ENCODE peak calls at places on chromosomes 1 and 21, in seven cellular contexts. F is GM19239, D is left lung, V is adipocyte, I is midbrain, C is hepatic stellate cell, Y is PC-9. N is an unnamed sample.

GRCh38 chr1:180565472-180565871 is 6.7 kb downstream of the OVAAL start:
- DNase-seq in I (no peak), V (no peak), Y (no peak), D (no peak), C (no peak), F (no peak), N (no peak)

GRCh38 chr1:26832249-26832960 is 5.9 kb downstream of the ZDHHC18 start:
- DNase-seq in C (no peak), Y (no peak), I (no peak), D (no peak), V (no peak), F (no peak), N (no peak)

GRCh38 chr1:15408890-15409399 is 743 bp upstream of the EFHD2 start:
- DNase-seq in D (no peak), F (no peak), C (no peak), Y (no peak), V (no peak), I (no peak), N (peak; percentile 38)

GRCh38 chr1:200233393-200233792 is 176.4 kb downstream of the ZNF281 start:
- DNase-seq in C (no peak), V (peak; percentile 72), D (no peak), Y (no peak), F (no peak), I (no peak), N (no peak)

GRCh38 chr1:3013371-3014038 is 7.8 kb upstream of the ACTRT2 start:
- DNase-seq in D (peak; percentile 51), F (no peak), Y (no peak), I (no peak), V (no peak), C (no peak), N (no peak)

GRCh38 chr21:35467536-35467935 is 418.4 kb upstream of the RUNX1 start:
- DNase-seq in Y (no peak), V (peak; percentile 70), I (no peak), D (no peak), C (peak; percentile 49), F (no peak), N (no peak)

GRCh38 chr1:147475488-147475887 is 65.8 kb upstream of the BCL9 start:
- DNase-seq in D (no peak), F (no peak), I (no peak), V (no peak), C (no peak), Y (no peak), N (no peak)

GRCh38 chr1:158334601-158335292 is 3.4 kb upstream of the CD1B start:
- DNase-seq in D (no peak), I (no peak), Y (no peak), C (no peak), F (no peak), V (no peak), N (no peak)

GRCh38 chr1:217090073-217090911 is 367.1 kb upstream of the ESRRG start:
- DNase-seq in F (no peak), I (peak; percentile 49), D (no peak), Y (no peak), C (no peak), V (no peak), N (peak; percentile 33)

GRCh38 chr1:147241955-147242448 is 482 bp upstream of the CHD1L start:
- DNase-seq in Y (no peak), I (no peak), D (no peak), F (no peak), C (no peak), V (no peak), N (peak; percentile 2)

GRCh38 chr1:214404154-214404553 is 123.2 kb downstream of the SMYD2 start:
- DNase-seq in C (no peak), F (no peak), D (no peak), Y (no peak), V (peak; percentile 28), I (no peak), N (no peak)

GRCh38 chr1:23865543-23865930 is 2.6 kb downstream of the FUCA1 start:
- DNase-seq in V (peak; percentile 27), F (no peak), C (peak; percentile 14), I (no peak), D (no peak), Y (peak; percentile 76), N (no peak)

GRCh38 chr1:8988618-8988967 is 37.6 kb downstream of the SLC2A7 start:
- DNase-seq in Y (no peak), D (no peak), V (no peak), C (no peak), F (no peak), I (no peak), N (no peak)

GRCh38 chr1:39113109-39113743 is 87.1 kb downstream of the NDUFS5 start:
- DNase-seq in Y (no peak), D (no peak), I (no peak), V (no peak), F (no peak), C (no peak), N (no peak)

GRCh38 chr21:41653944-41654625 is 112.8 kb downstream of the RIPK4 start:
- DNase-seq in V (peak; percentile 76), D (no peak), C (peak; percentile 75), F (no peak), I (no peak), Y (no peak), N (no peak)

GRCh38 chr1:153790282-153790995 is 15.2 kb downstream of the SLC27A3 start:
- DNase-seq in D (no peak), V (peak; percentile 64), I (peak; percentile 84), C (peak; percentile 91), F (no peak), Y (no peak), N (peak; percentile 90)

GRCh38 chr1:232184561-232185530 is 445.1 kb downstream of the SIPA1L2 start:
- DNase-seq in Y (no peak), C (no peak), F (no peak), I (peak; percentile 29), D (no peak), V (no peak), N (no peak)

GRCh38 chr1:100883963-100884362 is 10.7 kb downstream of the EXTL2 start:
- DNase-seq in D (no peak), V (peak; percentile 69), F (no peak), Y (no peak), C (no peak), I (no peak), N (peak; percentile 46)

GRCh38 chr1:213988639-213989070 is 882 bp downstream of the PROX1 start:
- DNase-seq in D (no peak), I (no peak), V (no peak), F (no peak), C (no peak), Y (no peak), N (no peak)

GRCh38 chr1:56188216-56188615 is 391.1 kb downstream of the PLPP3 start:
- DNase-seq in D (no peak), Y (no peak), F (no peak), C (no peak), I (no peak), V (no peak), N (no peak)

N was measured in cerebellar cortex.